ENCODE peak calls at places on chromosomes 1 and 21, in nine cellular contexts. L, C, S, O, M, P, V, K and G are unnamed samples. For H3K4me1, the result is how much of the 10 kb centered on the place peaks cover.

GRCh38 chr1:116373451-116374339 is 651 bp downstream of the ATP1A1 start:
- DNase-seq in L (peak), C (peak), S (peak), O (peak), M (peak), P (peak), V (no peak), K (peak), G (peak)

GRCh38 chr1:65825736-65826135 is 33.0 kb downstream of the PDE4B start:
- DNase-seq in L (no peak), C (no peak), S (no peak), O (no peak), M (no peak), P (no peak), V (no peak), K (no peak), G (no peak)

GRCh38 chr1:4671828-4672227 is 17.4 kb downstream of the AJAP1 start:
- DNase-seq in L (no peak), C (no peak), S (no peak), O (no peak), M (no peak), P (no peak), V (no peak), K (no peak), G (no peak)

GRCh38 chr1:10724052-10724494 is 72.4 kb downstream of the CASZ1 start:
- DNase-seq in L (peak), C (no peak), S (no peak), O (no peak), M (peak), P (no peak), V (no peak), K (peak), G (peak)

GRCh38 chr21:37550618-37551405 is 184.2 kb downstream of the DYRK1A start:
- DNase-seq in L (no peak), C (no peak), S (no peak), O (no peak), M (no peak), P (no peak), V (no peak), K (peak), G (no peak)

GRCh38 chr1:91018006-91018405 is 3.8 kb downstream of the ZNF644 start:
- DNase-seq in L (no peak), C (no peak), S (peak), O (no peak), M (no peak), P (peak), V (no peak), K (no peak), G (no peak)

GRCh38 chr1:42336978-42337377 is 1.9 kb upstream of the FOXJ3 start:
- DNase-seq in L (no peak), C (no peak), S (no peak), O (no peak), M (no peak), P (no peak), V (no peak), K (no peak), G (no peak)

GRCh38 chr1:2124446-2125198 is 70.0 kb downstream of the FAAP20 start:
- DNase-seq in L (no peak), C (peak), S (no peak), O (no peak), M (peak), P (no peak), V (no peak), K (peak), G (no peak)

GRCh38 chr1:19179597-19180271 is 30.3 kb downstream of the UBR4 start:
- DNase-seq in L (no peak), C (no peak), S (peak), O (no peak), M (no peak), P (peak), V (no peak), K (no peak), G (no peak)

GRCh38 chr1:184163674-184164470 is 112.3 kb downstream of the TSEN15 start:
- DNase-seq in L (no peak), C (no peak), S (no peak), O (no peak), M (no peak), P (no peak), V (peak), K (no peak), G (no peak)

GRCh38 chr21:34642211-34643075 is 26.4 kb upstream of the CLIC6 start:
- DNase-seq in L (no peak), C (no peak), S (no peak), O (no peak), M (no peak), P (peak), V (no peak), K (no peak), G (no peak)

GRCh38 chr1:111750856-111751255 is 4.8 kb upstream of the DDX20 start:
- DNase-seq in L (no peak), C (no peak), S (no peak), O (no peak), M (no peak), P (no peak), V (no peak), K (no peak), G (no peak)

GRCh38 chr1:6294868-6295556 is 34.1 kb upstream of the GPR153 start:
- DNase-seq in L (no peak), C (no peak), S (no peak), O (no peak), M (no peak), P (no peak), V (no peak), K (peak), G (no peak)

GRCh38 chr1:56578664-56578962 is 750 bp downstream of the PLPP3 start:
- DNase-seq in L (no peak), C (no peak), S (no peak), O (no peak), M (no peak), P (no peak), V (no peak), K (no peak), G (peak)

GRCh38 chr1:94623560-94624148 is 82.1 kb upstream of the F3 start:
- DNase-seq in L (no peak), C (no peak), S (no peak), O (no peak), M (no peak), P (no peak), V (no peak), K (no peak), G (no peak)

GRCh38 chr1:244918422-244919319 is 54.3 kb upstream of the HNRNPU start:
- DNase-seq in L (peak), C (peak), S (peak), O (no peak), M (peak), P (peak), V (no peak), K (peak), G (peak)

GRCh38 chr1:90114521-90115141 is 119.7 kb downstream of the ZNF326 start:
- DNase-seq in L (no peak), C (no peak), S (peak), O (no peak), M (no peak), P (peak), V (no peak), K (no peak), G (no peak)

GRCh38 chr1:86388228-86388627 is 7.9 kb downstream of the ODF2L start:
- DNase-seq in L (no peak), C (no peak), S (no peak), O (no peak), M (no peak), P (no peak), V (no peak), K (no peak), G (no peak)

GRCh38 chr1:116855788-116856187 is 53.9 kb upstream of the PTGFRN start:
- DNase-seq in L (no peak), C (no peak), S (no peak), O (no peak), M (no peak), P (no peak), V (no peak), K (no peak), G (no peak)

GRCh38 chr1:12615166-12615915 is 2.7 kb downstream of the DHRS3 start:
- DNase-seq in L (no peak), C (no peak), S (no peak), O (no peak), M (no peak), P (no peak), V (no peak), K (no peak), G (no peak)

GRCh38 chr1:94237291-94238226 is at the start of gene ARHGAP29:
- DNase-seq in L (peak), C (peak), S (peak), O (no peak), M (peak), P (peak), V (no peak), K (peak), G (peak)

GRCh38 chr1:231382426-231382825 is 39.7 kb downstream of the EGLN1 start:
- DNase-seq in L (no peak), C (no peak), S (no peak), O (no peak), M (no peak), P (no peak), V (no peak), K (no peak), G (no peak)

GRCh38 chr1:84603941-84604830 is 29.9 kb upstream of the CTBS start:
- DNase-seq in L (peak), C (no peak), S (no peak), O (no peak), M (peak), P (no peak), V (peak), K (no peak), G (peak)

GRCh38 chr1:219580019-219580676 is 32.8 kb downstream of the ZC3H11B start:
- DNase-seq in L (no peak), C (no peak), S (no peak), O (no peak), M (no peak), P (no peak), V (no peak), K (no peak), G (no peak)

GRCh38 chr1:76500111-76500510 is 367.2 kb upstream of the ST6GALNAC5 start:
- DNase-seq in L (no peak), C (no peak), S (no peak), O (no peak), M (no peak), P (no peak), V (no peak), K (no peak), G (no peak)

GRCh38 chr21:34962136-34962535 is 87.0 kb downstream of the RUNX1 start:
- DNase-seq in L (no peak), C (no peak), S (no peak), O (no peak), M (no peak), P (no peak), V (no peak), K (no peak), G (no peak)

GRCh38 chr1:41618066-41618825 is 133.8 kb upstream of the EDN2 start:
- DNase-seq in L (peak), C (peak), S (no peak), O (no peak), M (peak), P (no peak), V (peak), K (peak), G (peak)

GRCh38 chr1:117232551-117232950 is 21.8 kb upstream of the VTCN1 start:
- DNase-seq in L (no peak), C (no peak), S (no peak), O (no peak), M (no peak), P (no peak), V (no peak), K (no peak), G (no peak)

GRCh38 chr1:210384625-210385024 is 55.9 kb downstream of the HHAT start:
- DNase-seq in L (no peak), C (no peak), S (no peak), O (no peak), M (no peak), P (no peak), V (no peak), K (no peak), G (no peak)

GRCh38 chr1:67256291-67257172 is 51.1 kb upstream of the IL12RB2 start:
- DNase-seq in L (no peak), C (no peak), S (no peak), O (no peak), M (no peak), P (no peak), V (no peak), K (no peak), G (no peak)

GRCh38 chr1:31855038-31855845 is 39.4 kb upstream of the SPOCD1 start:
- DNase-seq in L (no peak), C (no peak), S (no peak), O (no peak), M (no peak), P (no peak), V (no peak), K (no peak), G (no peak)

GRCh38 chr1:94925561-94926364 is 1.1 kb downstream of the CNN3 start:
- DNase-seq in L (peak), C (peak), S (peak), O (no peak), M (peak), P (no peak), V (peak), K (peak), G (peak)

GRCh38 chr1:28663871-28664470 is 4.6 kb upstream of the GMEB1 start:
- DNase-seq in L (no peak), C (no peak), S (no peak), O (no peak), M (no peak), P (no peak), V (no peak), K (peak), G (no peak)

GRCh38 chr1:32242341-32242851 is 4.6 kb upstream of the FAM167B start:
- DNase-seq in L (no peak), C (peak), S (no peak), O (no peak), M (peak), P (no peak), V (no peak), K (no peak), G (peak)

DNA sequence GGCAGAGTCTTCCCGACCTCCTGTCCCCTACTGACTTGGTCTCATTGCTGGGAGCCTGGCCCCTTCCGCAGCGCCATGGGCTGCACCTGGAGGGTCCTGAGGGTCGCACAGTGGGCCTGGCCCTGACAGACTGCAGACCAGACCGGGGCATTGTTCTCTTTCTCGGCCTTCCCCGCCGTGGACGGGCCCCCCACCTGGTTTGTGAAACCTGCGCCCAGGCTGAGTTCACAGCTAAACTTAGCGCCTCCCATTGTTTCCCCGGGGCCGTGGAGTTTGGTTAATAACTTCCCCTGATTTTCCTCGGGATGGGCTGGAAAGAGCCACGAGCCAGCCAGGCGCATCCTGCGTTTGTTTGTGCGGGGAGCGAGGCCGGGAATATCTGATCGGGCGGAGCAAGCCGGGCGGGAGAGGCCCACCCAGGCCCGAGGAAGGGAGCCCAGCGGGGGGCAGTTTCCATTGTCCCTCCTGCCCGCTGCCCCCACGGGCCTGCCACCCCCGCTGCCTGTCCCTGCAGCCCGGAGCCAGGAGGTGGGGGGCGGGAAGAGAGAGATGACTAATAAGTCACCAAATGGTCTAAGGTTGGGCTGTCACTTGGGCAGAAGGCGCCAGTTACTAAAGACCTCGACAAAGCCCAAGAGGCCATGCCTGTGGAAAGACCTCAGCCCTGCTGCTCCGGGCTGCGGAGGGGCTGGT is 39.1 kb upstream of the ARHGEF16 start:
- DNase-seq in L (no peak), C (peak), S (no peak), O (no peak), M (peak), P (no peak), V (no peak), K (no peak), G (peak)
- H3K27ac ChIP-seq in L (no peak), C (peak), S (no peak), O (peak), M (peak), P (no peak), V (peak), K (no peak), G (peak)

DNA sequence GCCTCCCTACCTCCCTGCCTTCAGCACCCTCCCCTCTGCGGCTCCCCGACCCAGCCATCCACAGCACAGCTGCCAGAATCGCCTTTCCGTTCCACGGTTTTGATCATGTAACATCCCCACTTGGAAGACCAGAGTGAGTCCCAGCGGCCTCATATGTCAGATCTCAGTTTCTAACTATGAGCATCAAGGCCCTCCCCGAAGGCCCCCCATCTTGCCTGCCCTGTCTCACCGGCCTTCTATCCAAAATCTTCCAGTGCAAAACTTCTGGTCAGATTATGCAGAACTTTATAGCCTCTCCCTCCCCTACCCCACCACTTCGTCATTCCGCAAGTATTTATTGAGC is 20.3 kb upstream of the LMX1A start:
- DNase-seq in L (no peak), C (no peak), S (no peak), O (no peak), M (no peak), P (no peak), V (no peak), K (no peak), G (no peak)
- H3K4me3 ChIP-seq in L (peak), C (peak), S (no peak), O (peak), M (peak), P (no peak), V (peak), K (no peak), G (peak)

GRCh38 chr1:27575861-27576331 is 28.0 kb downstream of the AHDC1 start:
- DNase-seq in L (peak), C (peak), S (no peak), O (no peak), M (peak), P (no peak), V (peak), K (peak), G (peak)
- H3K4me1 ChIP-seq in L (under half), C (half or more), S (under half), O (half or more), M (half or more), P (under half), V (half or more), K (under half), G (half or more)

GRCh38 chr21:26072891-26073615 is 97.5 kb downstream of the APP start:
- DNase-seq in L (no peak), C (no peak), S (no peak), O (no peak), M (no peak), P (no peak), V (no peak), K (no peak), G (no peak)

GRCh38 chr21:26068776-26069175 is 101.8 kb downstream of the APP start:
- DNase-seq in L (no peak), C (no peak), S (no peak), O (no peak), M (no peak), P (no peak), V (no peak), K (no peak), G (no peak)

GRCh38 chr21:26070121-26070520 is 100.4 kb downstream of the APP start:
- DNase-seq in L (no peak), C (no peak), S (no peak), O (no peak), M (no peak), P (no peak), V (no peak), K (no peak), G (no peak)

GRCh38 chr21:26067836-26068401 is 102.7 kb downstream of the APP start:
- DNase-seq in L (no peak), C (no peak), S (no peak), O (no peak), M (no peak), P (no peak), V (no peak), K (no peak), G (no peak)

DNA sequence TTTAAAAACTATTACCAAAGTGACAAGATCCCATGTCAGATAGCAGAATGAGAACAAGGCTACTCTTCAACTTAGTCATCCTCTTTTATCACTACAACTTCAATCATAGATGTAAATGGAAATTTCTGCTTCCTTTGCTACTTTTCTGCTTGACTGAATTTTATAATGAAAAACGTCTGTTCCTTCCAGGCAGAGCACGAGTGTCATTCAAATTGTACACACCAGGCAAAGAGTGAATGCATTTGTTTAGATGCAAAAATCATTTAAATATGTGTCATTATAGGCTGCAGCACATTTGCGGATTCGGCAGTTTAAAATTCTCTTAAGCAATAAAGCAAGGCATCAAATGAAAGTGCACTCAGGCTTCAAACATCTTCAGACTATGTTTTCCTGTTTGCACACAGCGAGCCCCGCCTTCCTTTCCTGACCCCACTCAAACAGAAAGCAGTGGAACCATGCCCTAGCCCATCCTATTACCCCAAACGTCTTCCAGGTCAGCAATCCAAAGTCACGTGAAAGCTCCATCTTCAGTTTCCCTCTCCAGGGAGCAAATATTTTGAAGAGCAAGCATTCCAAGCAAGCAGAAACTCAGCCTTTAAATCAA is 99.6 kb downstream of the APP start:
- DNase-seq in L (peak), C (no peak), S (peak), O (no peak), M (no peak), P (peak), V (no peak), K (no peak), G (no peak)
- H3K27ac ChIP-seq in L (peak), C (no peak), S (peak), O (peak), M (peak), P (no peak), V (no peak), K (no peak), G (no peak)

GRCh38 chr1:247077234-247077633 is 1.4 kb downstream of the ZNF670 start:
- DNase-seq in L (no peak), C (no peak), S (no peak), O (no peak), M (no peak), P (no peak), V (no peak), K (no peak), G (no peak)

GRCh38 chr1:247079141-247079874 is 697 bp upstream of the ZNF670 start:
- DNase-seq in L (no peak), C (no peak), S (peak), O (no peak), M (no peak), P (no peak), V (no peak), K (no peak), G (no peak)

GRCh38 chr1:247077768-247078314 is 770 bp downstream of the ZNF670 start:
- DNase-seq in L (no peak), C (no peak), S (peak), O (no peak), M (no peak), P (peak), V (no peak), K (no peak), G (no peak)

DNA sequence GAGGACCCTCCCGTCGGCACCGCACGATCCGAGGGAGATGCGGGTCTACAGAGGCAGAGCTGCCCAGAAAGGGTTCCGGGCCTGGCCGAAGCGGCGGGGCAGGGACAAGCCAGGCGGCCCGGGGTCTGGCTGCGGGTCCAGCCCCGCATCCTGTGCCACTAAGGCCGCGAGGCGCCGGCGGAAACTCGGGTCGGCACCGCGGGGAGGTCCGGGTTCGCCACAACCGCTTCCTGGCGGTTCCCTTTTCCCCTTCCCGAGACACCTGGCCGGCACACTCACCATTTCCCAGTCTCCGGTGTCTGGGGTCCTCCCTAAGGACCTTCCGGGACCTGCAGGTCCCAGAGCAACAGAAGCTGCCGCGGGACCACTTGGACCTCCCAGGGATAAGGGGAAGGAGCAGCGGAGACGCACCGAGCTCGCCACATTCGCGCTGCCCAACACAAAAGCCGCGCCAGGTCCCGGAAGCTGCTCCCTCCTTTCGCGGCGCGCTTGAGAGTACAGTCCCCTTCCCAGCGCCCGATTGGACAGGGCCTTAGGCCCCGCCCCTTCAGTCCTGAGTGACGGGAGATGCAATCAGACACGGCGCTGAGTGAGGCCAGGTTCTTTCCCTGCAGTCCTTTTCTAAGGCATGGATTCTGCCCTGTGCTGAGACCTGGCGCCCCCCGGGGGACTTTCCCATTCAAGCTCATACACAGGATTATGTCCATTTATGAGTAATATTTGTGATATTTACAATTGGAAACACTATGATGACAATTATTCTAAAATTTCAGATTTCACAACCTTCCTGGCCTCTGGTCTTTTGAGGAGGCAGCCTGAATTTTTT is at the start of gene ZNF670:
- DNase-seq in L (peak), C (peak), S (peak), O (peak), M (peak), P (peak), V (peak), K (peak), G (peak)
- H3K4me3 ChIP-seq in L (peak), C (peak), S (peak), O (peak), M (peak), P (peak), V (peak), K (peak), G (peak)